ENCODE peak calls at places on chromosomes 13 and 19, in four cellular contexts. R is stimulated activated CD4-positive, alpha-beta T cell treated with anti-CD3 and anti-CD28 coated beads, TNF-alpha, amount 100 ng/mL, for 4 hours; H is BE2C; Y is Right ventricle myocardium superior. J is an unnamed sample.

GRCh38 chr19:1373534-1374249 is 10.0 kb upstream of the NDUFS7 start:
- DNase-seq in R (no peak), H (peak; percentile 76), Y (peak; percentile 90), J (peak; percentile 28)

GRCh38 chr13:41785402-41786142 is 175.3 kb downstream of the VWA8 start:
- DNase-seq in R (no peak), H (no peak), Y (no peak), J (no peak)

GRCh38 chr19:1932395-1932794 is 8.6 kb upstream of the CSNK1G2 start:
- DNase-seq in R (no peak), H (no peak), Y (no peak), J (no peak)

GRCh38 chr13:112716841-112717520 is 27.1 kb downstream of the ATP11A start:
- DNase-seq in R (no peak), H (no peak), Y (peak; percentile 22), J (no peak)

GRCh38 chr19:49212302-49212701 is 54.7 kb downstream of the TRPM4 start:
- DNase-seq in R (no peak), H (peak; percentile 35), Y (peak; percentile 12), J (peak; percentile 29)

GRCh38 chr13:76887070-76887563 is 912 bp upstream of the KCTD12 start:
- DNase-seq in R (no peak), H (peak; percentile 38), Y (peak; percentile 34), J (no peak)

GRCh38 chr13:79988573-79988972 is 352.4 kb downstream of the SPRY2 start:
- DNase-seq in R (no peak), H (no peak), Y (no peak), J (no peak)

GRCh38 chr13:24323739-24324075 is 14.3 kb downstream of the C1QTNF9 start:
- DNase-seq in R (no peak), H (no peak), Y (no peak), J (no peak)

GRCh38 chr19:35533822-35534521 is 716 bp downstream of the GAPDHS start:
- DNase-seq in R (no peak), H (no peak), Y (peak; percentile 59), J (no peak)

GRCh38 chr13:79225487-79226232 is 180.4 kb downstream of the RBM26 start:
- DNase-seq in R (no peak), H (no peak), Y (no peak), J (no peak)